ENCODE peak calls at places on chromosomes 4 and X, in four cellular contexts. G, Y, S and Z are unnamed samples.

GRCh38 chr4:20684852-20685763 is 15.2 kb upstream of the PACRGL start:
- DNase-seq in G (peak), Y (no peak), S (no peak), Z (no peak)

GRCh38 chrX:150575415-150575814 is 7.0 kb downstream of the MTM1 start:
- DNase-seq in G (peak), Y (peak), S (no peak), Z (no peak)

GRCh38 chr4:74805601-74806000 is 11.3 kb upstream of the BTC start:
- DNase-seq in G (peak), Y (no peak), S (no peak), Z (no peak)

GRCh38 chr4:77047037-77047436 is 28.8 kb downstream of the CCNI start:
- DNase-seq in G (peak), Y (no peak), S (no peak), Z (no peak)

GRCh38 chr4:38242822-38243384 is 282.7 kb downstream of the PTTG2 start:
- DNase-seq in G (no peak), Y (no peak), S (no peak), Z (no peak)

GRCh38 chr4:19883841-19884240 is 367.9 kb upstream of the SLIT2 start:
- DNase-seq in G (peak), Y (no peak), S (no peak), Z (no peak)

GRCh38 chr4:875818-876423 is 50.0 kb upstream of the CPLX1 start:
- DNase-seq in G (no peak), Y (peak), S (no peak), Z (no peak)

GRCh38 chrX:3299626-3300025 is 46.8 kb downstream of the MXRA5 start:
- DNase-seq in G (peak), Y (no peak), S (no peak), Z (no peak)

GRCh38 chr4:7195546-7196282 is 3.4 kb downstream of the SORCS2 start:
- DNase-seq in G (no peak), Y (no peak), S (no peak), Z (no peak)

GRCh38 chr4:116357758-116358157 is 727.6 kb downstream of the TRAM1L1 start:
- DNase-seq in G (no peak), Y (no peak), S (no peak), Z (no peak)

GRCh38 chrX:109854096-109854495 is 121.0 kb upstream of the ACSL4 start:
- DNase-seq in G (no peak), Y (no peak), S (no peak), Z (no peak)

GRCh38 chr4:13476915-13477314 is 7.2 kb downstream of the RAB28 start:
- DNase-seq in G (peak), Y (no peak), S (no peak), Z (no peak)

GRCh38 chr4:112374850-112375249 is 77.7 kb downstream of the ALPK1 start:
- DNase-seq in G (no peak), Y (no peak), S (no peak), Z (no peak)

GRCh38 chr4:121943941-121944340 is 7.9 kb downstream of the TRPC3 start:
- DNase-seq in G (no peak), Y (no peak), S (no peak), Z (no peak)

GRCh38 chr4:111506706-111507105 is 638.5 kb upstream of the FAM241A start:
- DNase-seq in G (peak), Y (no peak), S (no peak), Z (no peak)

GRCh38 chr4:159358226-159358625 is 255.3 kb downstream of the RAPGEF2 start:
- DNase-seq in G (peak), Y (no peak), S (no peak), Z (no peak)

GRCh38 chr4:26248647-26249046 is 72.2 kb upstream of the RBPJ start:
- DNase-seq in G (peak), Y (no peak), S (peak), Z (peak)

GRCh38 chr4:47713156-47713834 is 124.6 kb downstream of the CORIN start:
- DNase-seq in G (no peak), Y (no peak), S (no peak), Z (no peak)

GRCh38 chrX:120260369-120260768 is 9.8 kb downstream of the ZBTB33 start:
- DNase-seq in G (no peak), Y (no peak), S (no peak), Z (no peak)

GRCh38 chr4:77758804-77759203 is 60.4 kb downstream of the CNOT6L start:
- DNase-seq in G (no peak), Y (no peak), S (no peak), Z (no peak)

GRCh38 chr4:189206953-189207352 is 733.7 kb upstream of the FRG1 start:
- DNase-seq in G (no peak), Y (no peak), S (no peak), Z (no peak)
- TF ChIP-seq CTCF in G (no peak), Y (no peak), S (no peak), Z (no peak)

GRCh38 chr4:82780398-82781231 is 18.0 kb downstream of the SCD5 start:
- DNase-seq in G (peak), Y (peak), S (peak), Z (peak)

GRCh38 chr4:82776925-82777542 is 21.6 kb downstream of the SCD5 start:
- DNase-seq in G (peak), Y (no peak), S (no peak), Z (no peak)

GRCh38 chr4:82779032-82779431 is 19.6 kb downstream of the SCD5 start:
- DNase-seq in G (no peak), Y (no peak), S (no peak), Z (peak)

GRCh38 chr4:82775243-82775642 is 23.4 kb downstream of the SCD5 start:
- DNase-seq in G (no peak), Y (no peak), S (no peak), Z (no peak)

DNA sequence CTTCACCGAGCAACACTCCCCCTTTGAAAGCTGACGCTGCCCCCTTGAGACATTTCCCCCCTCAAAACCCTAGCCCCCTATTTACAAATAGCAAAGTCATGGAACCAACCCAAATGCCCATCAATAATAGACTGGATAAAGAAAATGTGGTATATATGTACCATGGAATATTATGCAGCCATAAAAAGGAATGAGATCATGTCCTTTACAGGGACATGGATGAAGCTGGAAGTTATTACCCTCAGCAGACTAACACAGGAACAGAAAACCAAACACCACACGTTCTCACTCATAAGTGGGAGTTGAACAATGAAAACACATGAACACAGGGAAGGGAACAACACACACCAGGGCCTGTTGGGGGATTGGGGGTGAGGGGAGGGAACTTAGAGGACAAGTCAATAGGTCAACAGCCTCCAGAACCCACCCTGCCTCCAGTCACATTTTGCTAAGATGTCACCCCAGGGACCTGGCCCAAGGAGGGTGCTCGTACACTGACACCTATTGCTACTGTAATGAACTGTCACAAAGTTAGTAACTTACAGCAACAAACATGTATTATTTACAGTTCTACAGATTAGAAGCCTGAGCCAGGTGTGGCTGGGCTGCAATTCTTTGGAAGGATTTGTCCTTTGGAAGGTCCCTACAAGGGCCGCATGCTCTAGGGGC is 20.6 kb downstream of the SCD5 start:
- DNase-seq in G (no peak), Y (no peak), S (no peak), Z (no peak)
- TF ChIP-seq POLR2A in G (no peak), Y (no peak), S (no peak), Z (no peak)

GRCh38 chrX:69389221-69389620 is 114.9 kb upstream of the NALF2 start:
- DNase-seq in G (no peak), Y (no peak), S (no peak), Z (no peak)

GRCh38 chrX:69388526-69388925 is 115.6 kb upstream of the NALF2 start:
- DNase-seq in G (no peak), Y (peak), S (no peak), Z (no peak)

GRCh38 chrX:69386681-69387080 is 117.4 kb upstream of the NALF2 start:
- DNase-seq in G (no peak), Y (no peak), S (no peak), Z (no peak)

GRCh38 chrX:69387559-69388487 is 116.3 kb upstream of the NALF2 start:
- DNase-seq in G (peak), Y (peak), S (peak), Z (peak)
- TF ChIP-seq CTCF in G (peak), Y (peak), S (peak), Z (peak)

GRCh38 chr4:155761916-155762315 is 3.1 kb downstream of the GUCY1B1 start:
- DNase-seq in G (no peak), Y (no peak), S (no peak), Z (no peak)

GRCh38 chr4:155759372-155760252 is 791 bp downstream of the GUCY1B1 start:
- DNase-seq in G (peak), Y (peak), S (peak), Z (peak)

GRCh38 chr4:155757745-155758265 is 1.0 kb upstream of the GUCY1B1 start:
- DNase-seq in G (no peak), Y (no peak), S (no peak), Z (no peak)

GRCh38 chr4:155761047-155761446 is 2.2 kb downstream of the GUCY1B1 start:
- DNase-seq in G (no peak), Y (no peak), S (no peak), Z (no peak)

GRCh38 chr4:155758500-155759371 is at the start of gene GUCY1B1:
- DNase-seq in G (peak), Y (peak), S (peak), Z (peak)
- TF ChIP-seq POLR2A in G (no peak), Y (no peak), S (no peak), Z (no peak)

GRCh38 chr4:124111922-124112321 is 600.6 kb downstream of the ANKRD50 start:
- DNase-seq in G (peak), Y (no peak), S (no peak), Z (peak)
- TF ChIP-seq CTCF in G (peak), Y (peak), S (peak), Z (peak)

GRCh38 chrX:71095555-71095970 is at the start of gene FOXO4:
- DNase-seq in G (peak), Y (peak), S (peak), Z (peak)
- TF ChIP-seq POLR2A in G (no peak), Y (no peak), S (peak), Z (no peak)

DNA sequence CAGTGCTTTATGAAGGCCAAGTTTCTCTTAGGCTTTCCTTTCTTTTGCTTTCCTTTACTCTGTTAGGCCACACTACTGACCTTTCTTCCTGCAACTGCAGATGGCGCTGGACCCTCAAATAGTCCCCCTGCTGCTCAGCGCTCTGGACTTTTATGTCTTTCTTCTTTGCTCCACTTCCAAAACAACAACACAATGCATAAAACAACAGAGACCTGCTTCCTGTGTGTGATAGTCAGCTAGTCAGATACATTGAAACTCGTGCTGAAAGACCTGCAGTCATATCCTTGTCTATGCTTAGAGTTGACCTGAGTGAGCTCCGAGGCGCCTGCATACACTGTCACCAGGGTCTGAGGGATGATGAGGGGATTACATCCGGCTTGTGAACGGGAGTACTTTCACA is 108.9 kb upstream of the TEX13D start:
- DNase-seq in G (no peak), Y (no peak), S (no peak), Z (no peak)
- TF ChIP-seq CTCF in G (no peak), Y (no peak), S (no peak), Z (no peak)